ENCODE peak calls at places on chromosomes 11 and 22, in ten cellular contexts. M is SK-N-DZ; G is astrocyte of the spinal cord; L is stimulated activated CD4-positive, alpha-beta T cell treated with anti-CD3 and anti-CD28 coated beads, Interleukin-1b, Interleukin-23, amount 100 ng/mL, for 1 hour; Q is A549; R is SW 1271; J is H9; C is activated CD4-positive, alpha-beta T cell treated with anti-CD3 and anti-CD28 coated beads, Interleukin-2, amount 10 ng/mL, durations not matched to agents 7 days and 5 days; A is transverse colon; T is naive B cell. E is an unnamed sample.

GRCh38 chr11:76459299-76459698 is 14.5 kb downstream of the EMSY start:
- DNase-seq in M (no peak), G (no peak), R (no peak), C (no peak), J (no peak), L (no peak), A (no peak), T (no peak), Q (peak), E (no peak)

GRCh38 chr11:117857734-117858369 is 18.6 kb downstream of the FXYD6 start:
- DNase-seq in J (peak), M (no peak), T (no peak), Q (no peak), C (no peak), R (no peak), G (no peak), L (no peak), A (no peak), E (no peak)

GRCh38 chr22:35905894-35906293 is 122.7 kb downstream of the RBFOX2 start:
- DNase-seq in R (no peak), M (no peak), A (no peak), G (no peak), T (no peak), Q (no peak), L (no peak), C (no peak), J (no peak), E (no peak)

GRCh38 chr11:79080506-79080905 is 360.3 kb downstream of the TENM4 start:
- DNase-seq in C (no peak), L (no peak), G (no peak), A (no peak), M (no peak), R (no peak), J (no peak), T (no peak), Q (no peak), E (no peak)

GRCh38 chr11:12160680-12161079 is 50.3 kb downstream of the MICAL2 start:
- DNase-seq in T (no peak), C (no peak), J (no peak), G (no peak), M (peak), Q (no peak), A (no peak), R (no peak), L (no peak), E (peak)

GRCh38 chr11:127224276-127224675 is 223.7 kb upstream of the KIRREL3 start:
- DNase-seq in R (no peak), M (no peak), T (no peak), Q (no peak), J (no peak), A (no peak), G (no peak), C (no peak), L (no peak), E (no peak)

GRCh38 chr11:94675788-94676187 is 92.4 kb upstream of the AMOTL1 start:
- DNase-seq in T (no peak), Q (no peak), A (no peak), G (no peak), M (no peak), L (no peak), C (no peak), R (no peak), J (no peak), E (no peak)

GRCh38 chr22:47201996-47202818 is 439.8 kb downstream of the TBC1D22A start:
- DNase-seq in T (no peak), M (no peak), G (no peak), C (no peak), J (no peak), Q (no peak), L (no peak), R (no peak), A (no peak), E (no peak)

GRCh38 chr22:44847380-44847779 is 95.0 kb downstream of the ARHGAP8 start:
- DNase-seq in J (no peak), R (no peak), A (no peak), G (no peak), M (no peak), C (no peak), T (no peak), Q (no peak), L (no peak), E (no peak)

GRCh38 chr11:65169164-65169641 is 830 bp upstream of the SPDYC start:
- DNase-seq in L (no peak), M (no peak), J (no peak), G (peak), A (no peak), R (no peak), T (no peak), Q (no peak), C (no peak), E (no peak)

GRCh38 chr11:99351620-99352019 is 330.9 kb downstream of the CNTN5 start:
- DNase-seq in R (no peak), M (no peak), T (no peak), L (no peak), J (no peak), Q (no peak), A (no peak), C (no peak), G (peak), E (no peak)

GRCh38 chr11:126102436-126102894 is 39.8 kb upstream of the CDON start:
- DNase-seq in J (no peak), T (no peak), A (peak), R (no peak), Q (no peak), C (no peak), G (no peak), M (peak), L (no peak), E (no peak)

GRCh38 chr22:46011627-46012181 is 34.7 kb upstream of the WNT7B start:
- DNase-seq in A (no peak), G (no peak), J (no peak), C (no peak), Q (no peak), M (no peak), T (no peak), L (no peak), R (no peak), E (no peak)

GRCh38 chr11:34351687-34352469 is 5.9 kb downstream of the ABTB2 start:
- DNase-seq in G (no peak), T (no peak), J (no peak), C (no peak), L (no peak), A (no peak), R (no peak), M (no peak), Q (no peak), E (no peak)

GRCh38 chr22:29630180-29630498 is 26.7 kb downstream of the NF2 start:
- DNase-seq in T (no peak), A (no peak), R (no peak), Q (no peak), C (no peak), J (no peak), G (no peak), M (no peak), L (no peak), E (no peak)

GRCh38 chr11:58832246-58832645 is 12.3 kb downstream of the GLYATL2 start:
- DNase-seq in A (peak), J (no peak), T (no peak), R (no peak), M (no peak), L (no peak), C (no peak), Q (no peak), G (peak), E (no peak)

GRCh38 chr22:37254206-37254866 is 10.3 kb upstream of the RAC2 start:
- DNase-seq in G (peak), Q (no peak), A (no peak), T (no peak), J (no peak), L (no peak), C (no peak), R (no peak), M (no peak), E (no peak)

GRCh38 chr11:101929516-101929915 is 13.2 kb upstream of the ANGPTL5 start:
- DNase-seq in A (no peak), J (no peak), G (no peak), M (no peak), L (no peak), T (no peak), R (no peak), C (no peak), Q (no peak), E (no peak)

GRCh38 chr22:42468841-42469240 is 36.6 kb upstream of the NFAM1 start:
- DNase-seq in Q (no peak), R (no peak), A (no peak), L (no peak), M (no peak), C (no peak), J (no peak), T (no peak), G (no peak), E (no peak)

GRCh38 chr22:23376256-23376655 is 195.9 kb downstream of the BCR start:
- DNase-seq in J (peak), R (no peak), L (no peak), Q (peak), C (peak), G (no peak), M (peak), T (no peak), A (peak), E (no peak)

GRCh38 chr11:8720868-8721739 is 38.5 kb downstream of the RPL27A start:
- DNase-seq in L (no peak), J (no peak), Q (no peak), C (no peak), A (peak), G (no peak), M (no peak), R (no peak), T (no peak), E (no peak)

GRCh38 chr22:31442768-31443489 is 43.5 kb downstream of the DRG1 start:
- DNase-seq in G (no peak), M (no peak), T (no peak), Q (no peak), J (no peak), A (no peak), L (no peak), C (no peak), R (no peak), E (no peak)

GRCh38 chr11:100730266-100730665 is 43.2 kb downstream of the ARHGAP42 start:
- DNase-seq in R (no peak), C (no peak), J (no peak), L (no peak), A (no peak), Q (no peak), T (no peak), G (no peak), M (peak), E (no peak)

GRCh38 chr11:115222218-115222862 is 281.9 kb downstream of the CADM1 start:
- DNase-seq in T (no peak), R (peak), C (peak), M (no peak), A (peak), Q (peak), J (no peak), G (peak), L (no peak), E (peak)

GRCh38 chr11:12769834-12770345 is 95.7 kb downstream of the TEAD1 start:
- DNase-seq in J (no peak), L (no peak), M (no peak), T (no peak), G (peak), R (peak), Q (peak), A (no peak), C (no peak), E (no peak)

GRCh38 chr11:28598531-28598930 is 490.3 kb downstream of the METTL15 start:
- DNase-seq in J (no peak), M (no peak), C (no peak), T (no peak), G (no peak), R (no peak), Q (no peak), A (no peak), L (no peak), E (no peak)

GRCh38 chr22:27504854-27505253 is 296.7 kb downstream of the MN1 start:
- DNase-seq in M (no peak), J (no peak), G (no peak), L (no peak), T (no peak), Q (no peak), C (no peak), A (no peak), R (no peak), E (no peak)

GRCh38 chr11:12166299-12167092 is 56.1 kb downstream of the MICAL2 start:
- DNase-seq in C (no peak), M (no peak), L (no peak), A (no peak), G (no peak), T (no peak), J (no peak), R (peak), Q (no peak), E (no peak)

GRCh38 chr22:50201191-50202129 is 649 bp downstream of the SELENOO start:
- DNase-seq in A (no peak), J (no peak), R (no peak), Q (no peak), C (no peak), G (no peak), M (no peak), L (no peak), T (peak), E (no peak)

GRCh38 chr11:65547446-65548125 is 10.6 kb downstream of the LTBP3 start:
- DNase-seq in J (no peak), M (no peak), Q (no peak), L (no peak), R (no peak), T (no peak), A (no peak), G (no peak), C (no peak), E (no peak)

GRCh38 chr11:18046116-18046777 is at the start of gene TPH1:
- DNase-seq in J (peak), A (peak), R (no peak), T (no peak), M (no peak), L (no peak), G (peak), C (no peak), Q (no peak), E (no peak)

E was measured in NCI-H1436 treated with DMSO at 0.1 percent for 48 hours.